ENCODE peak calls at places on chromosomes 4 and X, in seven cellular contexts. Q is GM12878, S is HCT116, C is H1, X is K562, I is SK-N-SH, K is HepG2. F is an unnamed sample.
A peak's percentile ranks its signal among the peaks of the same experiment; 100 is the strongest.

GRCh38 chr4:35167385-35167784 is 1076.9 kb downstream of the ARAP2 start:
- DNase-seq in Q (no peak), S (no peak), C (no peak), X (no peak), I (no peak), K (no peak), F (no peak)

GRCh38 chr4:169030575-169030982 is 20.5 kb upstream of the CBR4 start:
- DNase-seq in Q (no peak), S (peak; percentile 59), C (no peak), X (no peak), I (no peak), K (peak; percentile 35), F (no peak)

GRCh38 chr4:100738388-100739165 is 220.8 kb upstream of the EMCN start:
- DNase-seq in Q (no peak), S (peak; percentile 79), C (no peak), X (no peak), I (no peak), K (no peak), F (no peak)

GRCh38 chr4:53671757-53672156 is 80.5 kb upstream of the LNX1 start:
- DNase-seq in Q (no peak), S (no peak), C (no peak), X (no peak), I (no peak), K (no peak), F (no peak)

GRCh38 chrX:14528629-14529287 is 578 bp upstream of the GLRA2 start:
- DNase-seq in Q (peak; percentile 4), S (peak; percentile 13), C (peak; percentile 81), X (peak; percentile 42), I (peak; percentile 27), K (peak; percentile 10), F (no peak)

GRCh38 chr4:65600656-65601055 is 69.6 kb downstream of the EPHA5 start:
- DNase-seq in Q (no peak), S (no peak), C (no peak), X (no peak), I (no peak), K (no peak), F (no peak)

GRCh38 chrX:132737743-132738142 is 220.7 kb downstream of the HS6ST2 start:
- DNase-seq in Q (no peak), S (peak; percentile 13), C (no peak), X (no peak), I (no peak), K (no peak), F (no peak)

GRCh38 chr4:11053601-11054000 is 369.0 kb upstream of the CLNK start:
- DNase-seq in Q (no peak), S (no peak), C (no peak), X (no peak), I (no peak), K (no peak), F (peak; percentile 15)

GRCh38 chrX:69424910-69425309 is 79.2 kb upstream of the NALF2 start:
- DNase-seq in Q (no peak), S (no peak), C (no peak), X (no peak), I (no peak), K (no peak), F (no peak)

GRCh38 chrX:31423575-31424284 is 351.9 kb upstream of the FTHL17 start:
- DNase-seq in Q (no peak), S (no peak), C (peak; percentile 50), X (peak; percentile 40), I (peak; percentile 43), K (peak; percentile 15), F (peak; percentile 65)

GRCh38 chrX:153773218-153773611 is 7.6 kb upstream of the SRPK3 start:
- DNase-seq in Q (no peak), S (no peak), C (no peak), X (no peak), I (no peak), K (no peak), F (no peak)

GRCh38 chr4:3388461-3389185 is 53.1 kb upstream of the HGFAC start:
- DNase-seq in Q (peak; percentile 77), S (no peak), C (peak; percentile 57), X (no peak), I (peak; percentile 39), K (no peak), F (no peak)

GRCh38 chrX:133943507-133943906 is 41.9 kb downstream of the GPC3 start:
- DNase-seq in Q (no peak), S (no peak), C (no peak), X (no peak), I (no peak), K (no peak), F (no peak)

GRCh38 chr4:15006416-15007024 is 4.2 kb downstream of the CPEB2 start:
- DNase-seq in Q (no peak), S (no peak), C (no peak), X (peak; percentile 20), I (no peak), K (no peak), F (peak; percentile 18)
- TF ChIP-seq JUND in Q (no peak), S (no peak), C (no peak), X (no peak), I (no peak), K (no peak), F (no peak)

GRCh38 chrX:36336746-36337145 is 417.2 kb downstream of the CFAP47 start:
- DNase-seq in Q (no peak), S (no peak), C (no peak), X (no peak), I (peak; percentile 43), K (no peak), F (no peak)
- TF ChIP-seq JUND in Q (no peak), S (no peak), C (no peak), X (no peak), I (no peak), K (no peak), F (no peak)

GRCh38 chr4:7538518-7538917 is 103.8 kb upstream of the PSAPL1 start:
- DNase-seq in Q (no peak), S (no peak), C (no peak), X (no peak), I (no peak), K (no peak), F (no peak)

GRCh38 chr4:7539186-7539585 is 104.5 kb upstream of the PSAPL1 start:
- DNase-seq in Q (no peak), S (no peak), C (no peak), X (no peak), I (no peak), K (no peak), F (no peak)

GRCh38 chr4:7539659-7540058 is 104.9 kb upstream of the PSAPL1 start:
- DNase-seq in Q (no peak), S (peak; percentile 92), C (no peak), X (peak; percentile 38), I (peak; percentile 87), K (peak; percentile 48), F (no peak)

GRCh38 chr4:7536876-7537275 is 102.1 kb upstream of the PSAPL1 start:
- DNase-seq in Q (no peak), S (no peak), C (no peak), X (no peak), I (no peak), K (no peak), F (no peak)

GRCh38 chr4:7537853-7538252 is 103.1 kb upstream of the PSAPL1 start:
- DNase-seq in Q (no peak), S (no peak), C (no peak), X (no peak), I (no peak), K (no peak), F (no peak)
- TF ChIP-seq JUND in Q (no peak), S (no peak), C (no peak), X (no peak), I (no peak), K (no peak), F (no peak)

GRCh38 chrX:19127649-19128168 is 5.4 kb upstream of the ADGRG2 start:
- DNase-seq in Q (no peak), S (no peak), C (no peak), X (no peak), I (no peak), K (no peak), F (no peak)
- TF ChIP-seq JUND in Q (no peak), S (no peak), C (no peak), X (no peak), I (no peak), K (no peak), F (no peak)

GRCh38 chrX:53481816-53482485 is 47.8 kb upstream of the HSD17B10 start:
- DNase-seq in Q (no peak), S (peak; percentile 45), C (peak; percentile 61), X (peak; percentile 59), I (peak; percentile 58), K (peak; percentile 28), F (peak; percentile 85)
- TF ChIP-seq JUND in Q (no peak), S (no peak), C (no peak), X (no peak), I (no peak), K (no peak), F (no peak)

GRCh38 chr4:5474756-5475155 is 233.6 kb downstream of the EVC2 start:
- DNase-seq in Q (no peak), S (no peak), C (no peak), X (no peak), I (no peak), K (no peak), F (no peak)
- TF ChIP-seq JUND in Q (no peak), S (no peak), C (no peak), X (no peak), I (no peak), K (no peak), F (no peak)

GRCh38 chrX:66051989-66052388 is 12.1 kb upstream of the VSIG4 start:
- DNase-seq in Q (no peak), S (no peak), C (no peak), X (no peak), I (no peak), K (no peak), F (no peak)

GRCh38 chrX:66046612-66047235 is 6.8 kb upstream of the VSIG4 start:
- DNase-seq in Q (peak; percentile 81), S (no peak), C (no peak), X (peak; percentile 54), I (no peak), K (no peak), F (no peak)

GRCh38 chrX:66049056-66049455 is 9.2 kb upstream of the VSIG4 start:
- DNase-seq in Q (no peak), S (no peak), C (no peak), X (no peak), I (no peak), K (no peak), F (no peak)

GRCh38 chrX:66053414-66053813 is 13.5 kb upstream of the VSIG4 start:
- DNase-seq in Q (no peak), S (no peak), C (no peak), X (no peak), I (no peak), K (no peak), F (no peak)

GRCh38 chrX:66050140-66050569 is 10.3 kb upstream of the VSIG4 start:
- DNase-seq in Q (no peak), S (no peak), C (no peak), X (peak; percentile 21), I (no peak), K (no peak), F (no peak)
- TF ChIP-seq JUND in Q (no peak), S (no peak), C (no peak), X (no peak), I (no peak), K (no peak), F (no peak)

GRCh38 chr4:77104405-77105292 is 28.9 kb upstream of the CCNI start:
- DNase-seq in Q (no peak), S (no peak), C (no peak), X (peak; percentile 37), I (no peak), K (no peak), F (peak; percentile 13)
- TF ChIP-seq JUND in Q (no peak), S (no peak), C (no peak), X (no peak), I (no peak), K (no peak), F (no peak)